ENCODE peak calls at places on chromosomes 3 and 15, in seven cellular contexts. K is suprapubic skin, I is tibial nerve, T is AG09309, L is HFF-Myc, Z is dorsolateral prefrontal cortex, M is RWPE1. U is an unnamed sample.

GRCh38 chr3:146250449-146251382 is at the start of gene PLSCR4:
- DNase-seq in T (no peak), I (peak), L (no peak), M (peak), K (peak), Z (peak), U (peak)

GRCh38 chr3:184289426-184289938 is 9.6 kb upstream of the PSMD2 start:
- DNase-seq in I (peak), Z (peak), K (no peak), T (no peak), L (peak), M (peak), U (no peak)

GRCh38 chr3:20194793-20195460 is 8.9 kb upstream of the SGO1 start:
- DNase-seq in K (no peak), Z (no peak), M (no peak), I (no peak), T (no peak), L (no peak), U (no peak)

GRCh38 chr3:12898980-12899755 is 57.8 kb upstream of the RPL32 start:
- DNase-seq in Z (no peak), M (no peak), L (no peak), T (no peak), I (no peak), K (no peak), U (no peak)

GRCh38 chr3:45010718-45011355 is 15.3 kb upstream of the CLEC3B start:
- DNase-seq in Z (no peak), M (no peak), I (no peak), K (no peak), T (peak), L (no peak), U (no peak)

GRCh38 chr3:195913382-195913781 is 5.0 kb upstream of the TNK2 start:
- DNase-seq in I (no peak), T (no peak), Z (no peak), L (no peak), K (peak), M (no peak), U (no peak)

GRCh38 chr3:138509586-138509985 is 75.2 kb downstream of the ESYT3 start:
- DNase-seq in Z (no peak), M (no peak), T (no peak), L (no peak), I (no peak), K (no peak), U (no peak)

GRCh38 chr3:120449701-120450216 is 1.0 kb downstream of the FSTL1 start:
- DNase-seq in L (no peak), M (peak), K (no peak), T (peak), Z (no peak), I (peak), U (no peak)

GRCh38 chr3:185153170-185153733 is 392 bp upstream of the C3orf70 start:
- DNase-seq in K (peak), T (no peak), Z (peak), M (no peak), L (no peak), I (peak), U (no peak)

GRCh38 chr3:143329567-143330164 is 210.1 kb downstream of the CHST2 start:
- DNase-seq in K (no peak), T (no peak), Z (no peak), I (no peak), L (peak), M (no peak), U (no peak)

GRCh38 chr15:70704731-70705130 is 58.6 kb downstream of the UACA start:
- DNase-seq in Z (no peak), K (no peak), T (no peak), L (no peak), M (no peak), I (no peak), U (no peak)

GRCh38 chr15:64443747-64444621 is 16.4 kb upstream of the ZNF609 start:
- DNase-seq in I (no peak), L (peak), M (peak), Z (no peak), T (peak), K (no peak), U (no peak)

GRCh38 chr3:21892104-21892503 is 141.1 kb upstream of the ZNF385D start:
- DNase-seq in K (no peak), I (no peak), L (no peak), T (no peak), Z (no peak), M (no peak), U (no peak)

GRCh38 chr3:21889166-21889565 is 138.2 kb upstream of the ZNF385D start:
- DNase-seq in K (no peak), L (no peak), T (no peak), M (no peak), Z (no peak), I (no peak), U (no peak)

GRCh38 chr3:21888656-21889055 is 137.6 kb upstream of the ZNF385D start:
- DNase-seq in M (no peak), K (no peak), I (no peak), L (no peak), T (no peak), Z (no peak), U (no peak)

GRCh38 chr3:21893250-21893649 is 142.2 kb upstream of the ZNF385D start:
- DNase-seq in T (peak), M (no peak), L (no peak), I (no peak), K (no peak), Z (no peak), U (no peak)

GRCh38 chr3:21894459-21895083 is 143.6 kb upstream of the ZNF385D start:
- DNase-seq in K (no peak), T (no peak), Z (no peak), I (peak), L (no peak), M (peak), U (no peak)
- TF ChIP-seq CTCF in K (no peak), T (peak), Z (peak), I (peak), L (peak), M (peak), U (peak)

GRCh38 chr15:27448234-27448633 is 477.3 kb downstream of the GABRG3 start:
- DNase-seq in L (no peak), M (no peak), K (no peak), T (no peak), I (no peak), Z (no peak), U (no peak)
- TF ChIP-seq CTCF in L (no peak), M (no peak), K (no peak), T (no peak), I (no peak), Z (no peak), U (no peak)

DNA sequence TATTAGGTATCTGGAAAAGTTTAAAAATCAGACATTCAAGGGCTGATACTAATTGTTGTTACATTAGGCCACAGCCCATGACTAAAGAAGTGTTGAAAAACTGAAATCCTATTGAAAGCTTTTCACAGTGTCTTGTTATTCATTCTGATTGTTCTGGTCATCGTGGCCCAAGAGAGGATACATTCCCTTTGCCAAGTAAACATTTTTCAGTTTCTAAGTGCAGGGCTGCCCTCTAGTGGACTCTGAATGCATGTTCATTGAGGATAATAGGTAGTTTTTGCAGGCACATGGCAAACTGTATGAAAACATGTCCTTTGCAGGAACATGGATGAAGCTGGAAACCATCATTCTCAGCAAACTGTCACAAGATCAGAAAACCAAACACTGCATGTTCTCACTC is 181.1 kb downstream of the MYRIP start:
- DNase-seq in T (peak), M (peak), Z (no peak), L (peak), I (peak), K (no peak), U (no peak)
- TF ChIP-seq CTCF in T (peak), M (peak), Z (peak), L (peak), I (peak), K (no peak), U (peak)

DNA sequence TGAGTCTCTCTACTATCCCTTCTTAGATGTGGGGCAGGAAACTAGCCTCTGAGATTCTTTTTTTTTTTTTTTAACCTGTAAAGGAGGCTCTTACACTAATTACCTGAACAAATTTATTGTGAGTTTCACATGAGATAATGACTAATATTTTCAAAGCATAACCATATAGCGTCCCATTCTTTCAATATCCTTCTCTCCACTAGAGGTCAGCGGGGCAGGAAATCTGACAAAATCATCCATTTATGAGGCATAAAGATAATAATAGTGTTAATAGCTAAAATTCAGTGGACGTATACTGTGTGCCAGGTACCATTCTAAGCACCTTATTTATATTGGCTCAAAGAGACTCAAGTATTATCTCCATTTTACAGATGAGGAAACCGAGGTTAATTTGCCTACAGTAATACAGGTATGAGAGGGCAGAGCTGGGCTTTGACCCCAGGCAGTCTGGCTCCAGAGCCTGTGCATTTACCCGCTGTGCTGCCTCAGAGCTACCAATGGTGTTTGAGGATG is 16.3 kb upstream of the SMAD6 start:
- DNase-seq in I (no peak), T (no peak), Z (no peak), K (no peak), M (no peak), L (no peak), U (no peak)
- TF ChIP-seq CTCF in I (no peak), T (peak), Z (no peak), K (no peak), M (no peak), L (peak), U (peak)

GRCh38 chr3:73419179-73419803 is 205.4 kb downstream of the PDZRN3 start:
- DNase-seq in Z (no peak), T (peak), L (no peak), I (no peak), M (no peak), K (no peak), U (no peak)
- TF ChIP-seq CTCF in Z (no peak), T (peak), L (peak), I (no peak), M (no peak), K (no peak), U (peak)